ENCODE peak calls at places on chromosome 5, in eight cellular contexts. E is Peyer's patch, L is skeletal muscle cell, B is aorta, T is astrocyte of the spinal cord, F is stomach, C is cardiac muscle cell, X is psoas muscle. Q is an unnamed sample.

GRCh38 chr5:123518111-123518510 is 6.1 kb downstream of the CSNK1G3 start:
- DNase-seq in E (no peak), L (no peak), B (no peak), T (no peak), F (no peak), C (no peak), X (no peak), Q (no peak)

GRCh38 chr5:168978015-168978414 is 322.9 kb downstream of the SLIT3 start:
- DNase-seq in E (no peak), L (peak), B (no peak), T (peak), F (no peak), C (no peak), X (no peak), Q (no peak)

GRCh38 chr5:169339869-169340268 is 38.9 kb upstream of the SLIT3 start:
- DNase-seq in E (no peak), L (no peak), B (no peak), T (no peak), F (no peak), C (no peak), X (no peak), Q (no peak)

GRCh38 chr5:31471916-31472315 is 60.0 kb downstream of the DROSHA start:
- DNase-seq in E (no peak), L (no peak), B (no peak), T (no peak), F (no peak), C (no peak), X (no peak), Q (no peak)

GRCh38 chr5:91486638-91487037 is 103.5 kb upstream of the ARRDC3 start:
- DNase-seq in E (no peak), L (peak), B (no peak), T (peak), F (no peak), C (no peak), X (no peak), Q (no peak)

GRCh38 chr5:128844354-128844923 is 120.8 kb upstream of the SLC27A6 start:
- DNase-seq in E (no peak), L (no peak), B (no peak), T (peak), F (no peak), C (peak), X (no peak), Q (no peak)

GRCh38 chr5:103510851-103511553 is 51.6 kb downstream of the NUDT12 start:
- DNase-seq in E (no peak), L (no peak), B (no peak), T (peak), F (no peak), C (no peak), X (no peak), Q (no peak)

GRCh38 chr5:132446621-132447020 is 44.0 kb downstream of the IRF1 start:
- DNase-seq in E (peak), L (no peak), B (peak), T (peak), F (peak), C (no peak), X (peak), Q (no peak)

GRCh38 chr5:158351485-158352140 is 492.7 kb upstream of the CLINT1 start:
- DNase-seq in E (no peak), L (no peak), B (no peak), T (no peak), F (no peak), C (no peak), X (no peak), Q (no peak)

GRCh38 chr5:4229866-4230265 is 634.2 kb downstream of the IRX1 start:
- DNase-seq in E (no peak), L (no peak), B (no peak), T (no peak), F (no peak), C (no peak), X (no peak), Q (no peak)

GRCh38 chr5:181047921-181048320 is 7.9 kb downstream of the BTNL9 start:
- DNase-seq in E (no peak), L (no peak), B (no peak), T (no peak), F (no peak), C (no peak), X (no peak), Q (no peak)

GRCh38 chr5:42143361-42143760 is 218.3 kb downstream of the FBXO4 start:
- DNase-seq in E (no peak), L (no peak), B (no peak), T (no peak), F (no peak), C (no peak), X (no peak), Q (no peak)

GRCh38 chr5:96483878-96484277 is 50.8 kb upstream of the PCSK1 start:
- DNase-seq in E (no peak), L (no peak), B (no peak), T (peak), F (no peak), C (peak), X (no peak), Q (no peak)

GRCh38 chr5:73437126-73438047 is 11.2 kb downstream of the FOXD1 start:
- DNase-seq in E (peak), L (no peak), B (peak), T (peak), F (no peak), C (peak), X (peak), Q (no peak)

GRCh38 chr5:67144183-67144639 is 52.4 kb downstream of the CD180 start:
- DNase-seq in E (no peak), L (no peak), B (no peak), T (no peak), F (no peak), C (no peak), X (no peak), Q (no peak)

GRCh38 chr5:140554454-140554853 is 2.8 kb downstream of the SRA1 start:
- DNase-seq in E (no peak), L (no peak), B (no peak), T (no peak), F (no peak), C (no peak), X (no peak), Q (no peak)

GRCh38 chr5:57171818-57172465 is 1.9 kb upstream of the GPBP1 start:
- DNase-seq in E (peak), L (no peak), B (no peak), T (no peak), F (peak), C (no peak), X (no peak), Q (no peak)

GRCh38 chr5:14218897-14219573 is 75.9 kb downstream of the TRIO start:
- DNase-seq in E (no peak), L (no peak), B (no peak), T (peak), F (no peak), C (no peak), X (no peak), Q (no peak)

GRCh38 chr5:128927644-128928043 is 37.6 kb upstream of the SLC27A6 start:
- DNase-seq in E (no peak), L (no peak), B (no peak), T (no peak), F (no peak), C (no peak), X (no peak), Q (no peak)

GRCh38 chr5:154779105-154779504 is 23.9 kb downstream of the LARP1 start:
- DNase-seq in E (peak), L (peak), B (no peak), T (peak), F (no peak), C (no peak), X (no peak), Q (no peak)

GRCh38 chr5:167851416-167851815 is 440.0 kb upstream of the WWC1 start:
- DNase-seq in E (no peak), L (no peak), B (no peak), T (no peak), F (no peak), C (no peak), X (no peak), Q (no peak)

GRCh38 chr5:168312606-168313297 is 21.3 kb downstream of the WWC1 start:
- DNase-seq in E (peak), L (no peak), B (no peak), T (no peak), F (no peak), C (no peak), X (no peak), Q (no peak)

GRCh38 chr5:17304282-17304681 is 86.9 kb downstream of the BASP1 start:
- DNase-seq in E (no peak), L (no peak), B (no peak), T (no peak), F (no peak), C (no peak), X (no peak), Q (no peak)

GRCh38 chr5:149056611-149057165 is 6.2 kb downstream of the SH3TC2 start:
- DNase-seq in E (no peak), L (no peak), B (no peak), T (peak), F (no peak), C (no peak), X (no peak), Q (no peak)

GRCh38 chr5:51347157-51347556 is 36.1 kb upstream of the ISL1 start:
- DNase-seq in E (no peak), L (no peak), B (no peak), T (no peak), F (no peak), C (no peak), X (no peak), Q (no peak)

GRCh38 chr5:149561848-149562247 is 10.6 kb upstream of the CSNK1A1 start:
- DNase-seq in E (no peak), L (peak), B (no peak), T (peak), F (no peak), C (peak), X (no peak), Q (no peak)

GRCh38 chr5:153267506-153267905 is 223.0 kb upstream of the GRIA1 start:
- DNase-seq in E (no peak), L (no peak), B (no peak), T (no peak), F (no peak), C (no peak), X (no peak), Q (no peak)

DNA sequence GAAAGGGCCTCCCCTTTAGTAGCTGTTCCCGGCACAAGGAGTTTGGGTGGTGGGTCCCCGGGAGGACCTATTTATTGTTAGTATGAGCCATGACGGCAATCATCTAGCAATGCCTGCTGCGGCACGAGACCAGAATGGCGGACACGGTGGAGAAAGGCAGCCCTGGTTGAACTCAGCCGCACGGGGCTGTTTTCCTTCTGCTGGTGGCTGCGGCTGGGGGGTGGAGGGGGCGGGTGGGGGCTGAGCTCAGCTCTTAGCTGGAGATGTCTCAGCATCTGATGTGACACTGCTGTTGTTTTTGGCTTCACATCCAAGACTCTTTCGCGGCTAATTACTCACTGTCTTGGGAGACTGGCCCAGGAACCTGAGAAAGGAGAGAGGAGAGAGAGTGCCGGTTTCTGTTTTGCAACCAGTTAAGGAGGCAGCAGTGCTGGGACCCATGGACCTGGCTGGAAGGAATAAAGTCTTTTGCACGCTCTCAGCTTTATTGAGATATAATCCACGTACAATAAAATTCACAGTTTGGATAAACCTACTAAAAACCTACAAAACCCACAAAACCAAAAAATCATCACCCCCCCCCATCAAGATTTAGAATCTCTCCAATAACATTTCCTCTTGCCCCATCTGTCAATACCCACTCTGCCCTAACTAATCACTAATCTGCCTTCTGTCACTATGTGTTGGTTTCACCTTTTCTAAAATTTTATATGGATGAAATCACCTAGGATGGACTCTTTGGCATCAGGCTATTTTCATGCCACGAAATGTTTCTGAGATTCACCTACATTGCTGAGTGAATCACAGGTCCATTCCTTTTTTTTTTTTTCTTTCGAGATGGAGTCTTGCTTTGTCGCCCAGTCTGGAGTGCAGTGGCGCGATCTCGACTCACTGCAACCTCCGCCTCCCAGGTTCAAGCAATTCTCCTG is 81.8 kb upstream of the NEURL1B start:
- DNase-seq in E (peak), L (peak), B (no peak), T (peak), F (peak), C (no peak), X (peak), Q (no peak)
- H3K4me3 ChIP-seq in E (no peak), L (peak), B (peak), T (peak), F (peak), C (no peak), X (peak), Q (no peak)

GRCh38 chr5:1293416-1293996 is 1.4 kb downstream of the TERT start:
- DNase-seq in E (no peak), L (no peak), B (peak), T (no peak), F (no peak), C (no peak), X (peak), Q (no peak)

GRCh38 chr5:1295650-1296037 is 776 bp upstream of the TERT start:
- DNase-seq in E (peak), L (no peak), B (peak), T (no peak), F (no peak), C (no peak), X (peak), Q (no peak)

GRCh38 chr5:1293997-1294838 is 650 bp downstream of the TERT start:
- DNase-seq in E (no peak), L (no peak), B (peak), T (no peak), F (peak), C (peak), X (peak), Q (peak)

GRCh38 chr5:1292846-1293415 is 1.9 kb downstream of the TERT start:
- DNase-seq in E (no peak), L (no peak), B (peak), T (no peak), F (no peak), C (no peak), X (peak), Q (no peak)

GRCh38 chr5:1294839-1295649 is at the start of gene TERT:
- DNase-seq in E (peak), L (no peak), B (peak), T (no peak), F (peak), C (peak), X (peak), Q (peak)
- H3K4me3 ChIP-seq in E (no peak), L (no peak), B (no peak), T (no peak), F (peak), C (peak), X (no peak), Q (peak)

DNA sequence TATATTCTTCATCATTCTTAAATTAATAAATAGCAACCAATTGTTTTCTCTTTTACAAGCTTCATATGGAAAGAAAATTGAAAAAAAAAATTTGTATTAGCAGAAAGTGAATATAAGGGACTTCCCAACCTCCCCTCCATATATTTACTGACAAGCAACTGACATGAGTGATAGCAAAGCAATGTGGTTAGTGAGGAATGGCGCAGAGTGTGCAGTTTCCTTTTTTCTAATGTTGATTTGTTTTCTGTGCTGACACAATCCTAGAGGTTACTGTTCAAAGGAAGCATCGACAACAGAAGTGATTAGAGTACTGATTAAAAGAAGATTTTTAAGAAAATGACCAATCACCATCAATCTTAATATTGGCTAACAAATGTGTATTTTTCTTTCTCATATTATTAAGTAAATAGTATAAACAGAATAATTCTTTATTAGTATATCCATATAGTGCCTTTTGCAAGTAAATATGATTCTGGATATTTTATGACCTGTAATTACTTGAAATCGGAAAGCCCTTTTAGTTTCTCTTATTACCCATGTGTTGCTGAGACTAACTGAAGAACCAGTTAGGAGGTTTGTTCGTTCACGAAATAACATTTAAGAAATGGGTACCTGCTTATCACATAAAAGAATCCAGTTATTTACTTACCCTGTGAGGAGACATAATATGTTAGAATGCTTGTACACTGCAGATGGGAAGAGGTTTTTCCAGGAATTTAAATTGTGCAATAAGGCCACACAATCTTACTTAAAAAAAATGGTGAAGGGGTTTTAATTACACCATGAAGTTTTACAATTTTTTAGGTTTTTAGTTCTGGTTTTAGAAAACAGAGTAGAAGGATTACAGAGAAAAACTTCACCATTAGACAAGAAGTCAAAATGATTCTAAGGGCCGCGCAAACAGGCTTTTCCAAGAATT is 1.4 kb upstream of the PTGER4 start:
- DNase-seq in E (no peak), L (no peak), B (no peak), T (no peak), F (no peak), C (no peak), X (no peak), Q (no peak)
- H3K4me3 ChIP-seq in E (peak), L (peak), B (peak), T (peak), F (peak), C (peak), X (peak), Q (peak)

DNA sequence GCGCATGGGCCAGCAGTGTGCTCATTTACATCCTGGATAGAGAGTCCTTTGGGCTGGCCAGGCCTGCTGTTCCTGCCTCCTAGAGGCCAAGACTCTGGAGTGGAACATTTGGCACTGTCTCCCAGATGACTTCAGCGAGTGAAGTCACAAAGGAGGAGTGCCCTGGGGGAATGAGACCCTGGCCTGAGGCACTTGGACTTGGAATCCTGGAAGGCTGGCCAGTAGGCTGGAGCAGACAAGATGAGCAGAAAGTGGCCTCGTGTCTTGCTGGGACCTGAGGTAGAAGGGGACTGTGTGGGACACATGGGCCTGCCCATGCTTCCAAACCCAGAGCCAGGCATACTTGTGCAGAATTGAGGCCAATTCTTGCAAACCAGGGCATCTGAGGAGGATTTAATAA is at the start of gene TSSK1B:
- DNase-seq in E (no peak), L (no peak), B (no peak), T (no peak), F (no peak), C (no peak), X (no peak), Q (no peak)
- H3K4me3 ChIP-seq in E (no peak), L (no peak), B (no peak), T (no peak), F (no peak), C (no peak), X (no peak), Q (no peak)